ENCODE peak calls at places on chromosomes 16 and 17, in four cellular contexts. G, O, V and T are unnamed samples. For H3K27me3 and H3K4me1, the result is how much of the 10 kb centered on the place peaks cover.

GRCh38 chr16:55041540-55042234 is 111.0 kb downstream of the IRX5 start:
- DNase-seq in V (no peak), O (no peak), G (no peak), T (no peak)

GRCh38 chr17:18960241-18960665 is 8.3 kb downstream of the SLC5A10 start:
- DNase-seq in V (no peak), O (no peak), G (no peak), T (no peak)

GRCh38 chr16:85079785-85080602 is 32.3 kb downstream of the CIBAR2 start:
- DNase-seq in V (no peak), G (peak), O (no peak), T (no peak)

GRCh38 chr17:29589524-29590260 is at the start of gene GIT1:
- DNase-seq in O (peak), G (peak), V (peak), T (no peak)

GRCh38 chr16:71426069-71426879 is 15.6 kb downstream of the TLE7 start:
- DNase-seq in G (no peak), O (no peak), V (no peak), T (no peak)

GRCh38 chr17:40443196-40443987 is at the start of gene IGFBP4:
- DNase-seq in G (peak), O (peak), V (peak), T (no peak)

GRCh38 chr17:51258756-51259573 is 884 bp downstream of the MBTD1 start:
- DNase-seq in G (peak), V (no peak), O (no peak), T (no peak)

GRCh38 chr16:23145186-23145585 is 4.1 kb downstream of the USP31 start:
- DNase-seq in G (no peak), O (no peak), V (no peak), T (no peak)

GRCh38 chr16:14071576-14072271 is 605 bp downstream of the MRTFB start:
- DNase-seq in V (no peak), O (no peak), G (peak), T (no peak)

GRCh38 chr17:4607773-4608187 is 23.5 kb downstream of the SMTNL2 start:
- DNase-seq in V (peak), O (peak), G (peak), T (no peak)

GRCh38 chr17:230371-230770 is 48.9 kb upstream of the DOC2B start:
- DNase-seq in V (no peak), O (peak), G (no peak), T (peak)

GRCh38 chr16:4384497-4384896 is 12.8 kb downstream of the VASN start:
- DNase-seq in O (peak), G (no peak), V (no peak), T (no peak)

GRCh38 chr17:35214631-35215273 is 20.6 kb upstream of the SLC35G3 start:
- DNase-seq in V (no peak), G (no peak), O (no peak), T (no peak)

GRCh38 chr16:86575754-86576557 is 2.4 kb upstream of the FOXL1 start:
- DNase-seq in V (peak), G (peak), O (peak), T (peak)

GRCh38 chr17:33751702-33752065 is 458.6 kb upstream of the ASIC2 start:
- DNase-seq in V (no peak), O (no peak), G (no peak), T (no peak)

GRCh38 chr17:65755799-65756198 is 194.4 kb upstream of the AXIN2 start:
- DNase-seq in O (no peak), G (no peak), V (no peak), T (no peak)

GRCh38 chr16:3035289-3035971 is 1.3 kb downstream of the BICDL2 start:
- DNase-seq in G (no peak), V (no peak), O (no peak), T (no peak)
- H3K27me3 ChIP-seq in G (half or more), V (half or more), O (half or more), T (under half)

DNA sequence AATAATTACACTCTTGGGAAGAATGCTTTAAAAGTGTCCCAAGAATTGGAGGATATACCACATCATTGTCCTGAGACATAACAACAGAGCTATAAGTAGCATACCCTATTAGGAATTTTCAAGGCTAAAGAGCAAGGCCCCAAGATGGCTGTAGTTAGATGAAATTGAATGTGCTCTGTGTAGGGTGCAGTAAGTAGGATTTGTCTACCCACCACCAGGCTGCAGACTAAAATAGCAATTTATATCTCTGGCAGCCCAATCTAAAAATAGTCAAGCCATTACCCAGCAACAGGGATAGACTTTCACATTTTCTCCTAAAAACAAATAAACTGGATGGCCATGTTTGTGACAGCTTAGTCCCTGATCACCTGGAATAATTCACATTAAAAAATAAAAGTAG is 5.6 kb downstream of the MMD start:
- DNase-seq in G (no peak), O (no peak), V (no peak), T (no peak)
- H3K4me1 ChIP-seq in G (under half), O (half or more), V (under half), T (under half)

DNA sequence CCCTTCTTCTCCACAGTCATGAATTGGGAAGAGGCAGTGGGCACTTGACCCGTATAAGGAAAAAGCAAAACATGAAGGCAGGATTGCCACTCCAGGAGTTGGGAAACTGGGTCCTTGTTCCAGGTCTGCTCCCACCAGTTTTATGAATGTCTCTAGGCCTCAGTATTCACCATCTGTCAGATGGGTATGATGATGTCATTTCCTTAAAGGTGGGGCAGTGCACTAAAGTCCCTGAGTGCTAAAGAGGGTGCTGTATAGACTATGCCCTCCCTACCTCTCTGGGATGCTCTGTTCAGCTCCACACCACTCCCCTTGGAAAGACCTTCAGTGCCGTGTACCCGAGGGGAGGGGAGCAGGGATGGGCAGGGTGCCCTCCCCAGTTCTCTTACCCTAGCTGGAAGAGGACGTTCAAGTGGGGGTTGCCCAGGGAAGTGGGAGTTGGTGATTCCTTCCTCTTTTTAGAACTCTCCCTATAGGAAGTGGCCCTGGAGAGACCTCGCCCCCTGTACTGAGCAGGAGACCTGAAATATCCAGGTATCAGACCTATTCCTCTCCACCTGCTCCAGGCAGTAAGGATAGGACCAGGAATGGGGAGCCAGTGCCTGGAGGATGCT is 2.2 kb downstream of the LASP1 start:
- DNase-seq in O (no peak), G (no peak), V (no peak), T (no peak)
- H3K27ac ChIP-seq in O (peak), G (peak), V (peak), T (peak)

GRCh38 chr16:77433146-77433545 is 1.7 kb downstream of the ADAMTS18 start:
- DNase-seq in V (no peak), O (no peak), G (no peak), T (no peak)
- H3K27me3 ChIP-seq in V (under half), O (half or more), G (under half), T (under half)

DNA sequence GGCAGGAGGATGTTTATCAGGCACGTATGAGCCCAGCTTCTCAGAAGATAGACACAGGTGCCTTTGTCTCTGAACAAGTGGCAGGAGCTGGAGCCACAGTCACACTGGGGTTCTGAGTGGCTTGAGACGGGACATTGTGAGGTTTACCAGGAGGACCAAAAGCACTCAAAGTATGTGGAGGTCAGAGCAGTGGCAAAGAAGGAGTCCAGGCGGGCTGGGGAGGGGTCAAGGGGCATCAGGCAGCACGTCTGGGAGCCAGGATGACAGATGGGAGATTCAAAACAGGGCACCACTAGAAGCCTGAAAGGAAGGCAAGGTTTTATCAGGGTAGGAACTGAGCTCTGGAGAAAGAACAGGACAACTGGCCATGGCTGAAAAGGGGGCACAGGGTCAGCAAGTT is 67.2 kb upstream of the MARCHF10 start:
- DNase-seq in G (no peak), V (no peak), O (no peak), T (no peak)
- H3K4me1 ChIP-seq in G (under half), V (under half), O (under half), T (under half)